ENCODE peak calls at places on chromosomes 5 and 9, in nine cellular contexts. Q is HFFc6; A is NAMALWA; R is activated CD8-positive, alpha-beta memory T cell treated with anti-CD3 and anti-CD28 coated beads, Interleukin-2, amount 10 ng/mL, durations not matched to agents 7 days and 5 days; L is effector memory CD8-positive, alpha-beta T cell; H is IMR-90; O is mesothelial cell of epicardium; K is GM23248; G is cardiac fibroblast. I is an unnamed sample.
A peak's percentile ranks its signal among the peaks of the same experiment; 100 is the strongest.

GRCh38 chr5:29134418-29134817 is 2059.1 kb upstream of the CDH6 start:
- DNase-seq in G (no peak), R (no peak), Q (no peak), A (no peak), H (no peak), O (no peak), K (no peak), L (no peak), I (no peak)

GRCh38 chr5:141431286-141431685 is 979 bp downstream of the PCDHGA12 start:
- DNase-seq in R (no peak), G (peak; percentile 56), O (no peak), A (no peak), H (no peak), K (peak; percentile 27), Q (no peak), L (no peak), I (no peak)

GRCh38 chr9:68781866-68782265 is 76.8 kb downstream of the PIP5K1B start:
- DNase-seq in Q (no peak), R (no peak), A (no peak), K (no peak), O (no peak), G (no peak), H (no peak), L (no peak), I (no peak)

GRCh38 chr5:125835293-125836172 is 587.7 kb upstream of the GRAMD2B start:
- DNase-seq in H (peak; percentile 40), K (peak; percentile 2), G (peak; percentile 61), Q (no peak), R (no peak), O (no peak), L (no peak), A (peak; percentile 73), I (peak; percentile 21)

GRCh38 chr5:154603978-154604679 is 126.1 kb upstream of the HAND1 start:
- DNase-seq in O (no peak), A (no peak), L (no peak), R (no peak), Q (peak; percentile 18), G (peak; percentile 36), H (peak; percentile 16), K (peak; percentile 59), I (no peak)

GRCh38 chr5:43000198-43000840 is 39.8 kb downstream of the ANXA2R start:
- DNase-seq in G (no peak), O (no peak), H (peak; percentile 59), A (no peak), K (peak; percentile 52), R (no peak), Q (no peak), L (no peak), I (no peak)

GRCh38 chr9:129875181-129875611 is 39.9 kb downstream of the USP20 start:
- DNase-seq in O (no peak), L (no peak), H (no peak), K (no peak), R (no peak), Q (no peak), A (no peak), G (no peak), I (no peak)

GRCh38 chr5:141413540-141414069 is 818 bp downstream of the PCDHGA10 start:
- DNase-seq in K (no peak), G (no peak), O (no peak), A (no peak), L (no peak), Q (no peak), R (no peak), H (no peak), I (no peak)

GRCh38 chr5:177261510-177261909 is 42.0 kb downstream of the RAB24 start:
- DNase-seq in A (no peak), K (no peak), H (no peak), L (no peak), O (no peak), Q (no peak), G (no peak), R (no peak), I (no peak)

GRCh38 chr5:80082731-80083114 is 47.6 kb downstream of the THBS4 start:
- DNase-seq in K (peak; percentile 94), A (peak; percentile 66), R (peak; percentile 63), L (peak; percentile 38), O (peak; percentile 63), G (peak; percentile 79), H (peak; percentile 70), Q (peak; percentile 36), I (no peak)

GRCh38 chr5:317086-317811 is 4.3 kb upstream of the AHRR start:
- DNase-seq in R (peak; percentile 82), K (peak; percentile 89), L (no peak), G (peak; percentile 64), O (peak; percentile 60), A (peak; percentile 69), H (peak; percentile 74), Q (peak; percentile 74), I (peak; percentile 41)

GRCh38 chr9:96379461-96379860 is 4.0 kb downstream of the SLC35D2 start:
- DNase-seq in A (no peak), L (no peak), R (no peak), Q (no peak), O (no peak), K (no peak), H (peak; percentile 86), G (no peak), I (no peak)

GRCh38 chr9:95509851-95510529 is 6.8 kb downstream of the PTCH1 start:
- DNase-seq in H (no peak), O (no peak), G (peak; percentile 23), L (peak; percentile 8), R (no peak), K (peak; percentile 66), Q (peak; percentile 43), A (peak; percentile 45), I (no peak)

I was measured in smooth muscle cell of the brain vasculature.